ENCODE peak calls at places on chromosomes 2 and 18, in six cellular contexts. W is A549, U is HepG2, E is OCI-LY7, B is IMR-90, L is PC-9. N is an unnamed sample.

GRCh38 chr2:231597014-231597611 is 4.4 kb downstream of the TEX44 start:
- DNase-seq in W (no peak), U (no peak), E (no peak), B (no peak), L (no peak), N (no peak)

GRCh38 chr2:9231291-9232165 is 24.9 kb downstream of the ASAP2 start:
- DNase-seq in W (no peak), U (no peak), E (no peak), B (no peak), L (peak; percentile 66), N (no peak)

GRCh38 chr2:233448220-233448559 is 93.9 kb downstream of the DGKD start:
- DNase-seq in W (peak; percentile 68), U (peak; percentile 27), E (peak; percentile 48), B (no peak), L (peak; percentile 55), N (no peak)

GRCh38 chr2:74327205-74327604 is 16.0 kb downstream of the SLC4A5 start:
- DNase-seq in W (no peak), U (no peak), E (no peak), B (no peak), L (no peak), N (no peak)

GRCh38 chr2:63189026-63189425 is 138.4 kb downstream of the OTX1 start:
- DNase-seq in W (peak; percentile 74), U (peak; percentile 71), E (peak; percentile 47), B (peak; percentile 44), L (peak; percentile 47), N (peak; percentile 36)

GRCh38 chr2:232668805-232669444 is 28.2 kb upstream of the GIGYF2 start:
- DNase-seq in W (peak; percentile 32), U (peak; percentile 38), E (no peak), B (no peak), L (no peak), N (no peak)

GRCh38 chr2:232134939-232135338 is 173.4 kb downstream of the DIS3L2 start:
- DNase-seq in W (no peak), U (no peak), E (no peak), B (no peak), L (no peak), N (no peak)

GRCh38 chr2:241001413-241002274 is 3.2 kb downstream of the SNED1 start:
- DNase-seq in W (no peak), U (no peak), E (no peak), B (no peak), L (no peak), N (no peak)

GRCh38 chr2:216792222-216793001 is 67.5 kb downstream of the TNP1 start:
- DNase-seq in W (no peak), U (no peak), E (no peak), B (peak; percentile 48), L (peak; percentile 87), N (peak; percentile 36)

GRCh38 chr2:48221846-48222516 is 308.0 kb upstream of the STON1 start:
- DNase-seq in W (peak; percentile 68), U (peak; percentile 99), E (no peak), B (no peak), L (peak; percentile 88), N (peak; percentile 52)

GRCh38 chr2:62320657-62321357 is 124.9 kb downstream of the B3GNT2 start:
- DNase-seq in W (no peak), U (no peak), E (no peak), B (no peak), L (no peak), N (no peak)

GRCh38 chr2:85234879-85235278 is 92.9 kb downstream of the TGOLN2 start:
- DNase-seq in W (no peak), U (no peak), E (no peak), B (no peak), L (no peak), N (no peak)

GRCh38 chr2:159882069-159882468 is 84.1 kb upstream of the CD302 start:
- DNase-seq in W (no peak), U (no peak), E (no peak), B (no peak), L (no peak), N (no peak)

GRCh38 chr2:170943041-170943440 is 14.0 kb downstream of the GORASP2 start:
- DNase-seq in W (no peak), U (no peak), E (no peak), B (no peak), L (no peak), N (no peak)

GRCh38 chr2:27932396-27932795 is 41.9 kb downstream of the BABAM2 start:
- DNase-seq in W (peak; percentile 66), U (peak; percentile 59), E (no peak), B (peak; percentile 64), L (peak; percentile 94), N (peak; percentile 94)

GRCh38 chr2:112174383-112174782 is 36.2 kb downstream of the FBLN7 start:
- DNase-seq in W (no peak), U (no peak), E (no peak), B (no peak), L (no peak), N (no peak)

GRCh38 chr2:46258937-46259781 is 38.0 kb upstream of the EPAS1 start:
- DNase-seq in W (no peak), U (no peak), E (no peak), B (no peak), L (no peak), N (no peak)

GRCh38 chr2:11833601-11834000 is 87.2 kb downstream of the LPIN1 start:
- DNase-seq in W (no peak), U (no peak), E (peak; percentile 48), B (peak; percentile 64), L (no peak), N (no peak)

GRCh38 chr2:119182046-119182445 is 23.5 kb upstream of the C1QL2 start:
- DNase-seq in W (no peak), U (no peak), E (no peak), B (no peak), L (no peak), N (no peak)

GRCh38 chr2:160379399-160379798 is 114.2 kb downstream of the RBMS1 start:
- DNase-seq in W (peak; percentile 81), U (no peak), E (no peak), B (peak; percentile 96), L (peak; percentile 87), N (no peak)

GRCh38 chr2:5914831-5915611 is 222.8 kb downstream of the SOX11 start:
- DNase-seq in W (no peak), U (no peak), E (no peak), B (peak; percentile 87), L (no peak), N (no peak)

GRCh38 chr2:174595415-174595814 is 2.2 kb downstream of the WIPF1 start:
- DNase-seq in W (no peak), U (no peak), E (peak; percentile 55), B (no peak), L (no peak), N (no peak)

GRCh38 chr18:58054041-58054733 is 10.2 kb downstream of the NEDD4L start:
- DNase-seq in W (peak; percentile 26), U (peak; percentile 76), E (no peak), B (peak; percentile 60), L (peak; percentile 72), N (peak; percentile 8)

GRCh38 chr18:12946549-12947354 is 1.1 kb upstream of the SEH1L start:
- DNase-seq in W (peak; percentile 58), U (peak; percentile 93), E (peak; percentile 35), B (peak; percentile 89), L (peak; percentile 84), N (peak; percentile 46)

GRCh38 chr2:155547571-155547970 is 785.0 kb downstream of the NR4A2 start:
- DNase-seq in W (no peak), U (no peak), E (no peak), B (no peak), L (no peak), N (no peak)

GRCh38 chr2:43426305-43427031 is 169.4 kb downstream of the THADA start:
- DNase-seq in W (peak; percentile 95), U (peak; percentile 94), E (peak; percentile 89), B (peak; percentile 98), L (peak; percentile 100), N (peak; percentile 84)

DNA sequence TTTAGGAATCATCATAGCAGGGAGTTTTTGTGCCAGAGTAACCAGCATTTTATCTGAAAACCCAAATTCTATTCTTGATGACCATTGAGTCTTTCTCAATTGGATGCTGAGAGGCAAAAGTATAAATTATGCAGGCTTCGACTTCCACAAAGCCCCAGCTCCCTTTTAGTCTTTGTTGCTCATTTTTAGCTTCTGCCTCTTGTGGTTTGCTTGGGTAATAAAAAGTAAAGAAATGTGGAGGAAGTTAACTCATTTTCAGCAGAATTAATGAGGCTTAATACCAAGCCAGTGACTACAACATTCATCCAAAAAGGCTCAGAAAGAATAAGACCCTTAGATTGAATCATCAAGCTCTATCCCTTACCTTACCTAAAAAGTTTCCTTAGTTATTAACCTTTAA is 18.6 kb downstream of the ERMN start:
- DNase-seq in W (no peak), U (no peak), E (peak; percentile 6), B (peak; percentile 9), L (no peak), N (no peak)
- TF ChIP-seq CTCF in W (no peak), U (no peak), E (peak; percentile 55), B (peak; percentile 10), L (peak; percentile 12), N (no peak)

DNA sequence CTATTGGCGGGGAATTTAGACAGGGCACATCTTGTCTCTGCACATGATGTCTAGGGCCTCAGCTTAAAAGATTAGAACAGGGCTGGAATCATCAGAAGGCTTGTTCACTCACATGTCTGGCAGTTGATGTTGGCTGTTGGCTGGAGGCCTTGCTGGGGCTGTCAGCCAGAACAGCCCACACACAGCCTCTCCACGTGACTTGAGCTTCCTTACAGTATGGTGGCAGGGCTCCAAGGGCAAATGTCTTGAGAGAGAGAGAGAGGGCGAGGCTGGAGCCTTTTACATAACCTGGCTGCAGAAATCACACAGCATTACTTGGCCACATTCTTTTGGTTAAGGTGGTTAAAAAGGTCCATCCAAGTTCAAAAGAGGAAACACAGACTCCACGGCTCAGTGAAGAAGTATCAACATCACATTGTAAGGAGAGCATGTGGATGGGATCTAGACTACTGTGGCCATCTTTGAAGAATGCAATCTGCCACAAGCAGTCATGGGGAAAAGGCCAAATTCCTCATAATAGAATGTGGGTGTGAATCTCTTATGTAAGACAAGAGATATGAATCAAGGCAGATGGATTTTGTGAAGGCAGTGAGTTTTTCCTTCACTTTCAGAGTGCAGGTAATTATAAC is 30.4 kb downstream of the SRSF7 start:
- DNase-seq in W (peak; percentile 70), U (no peak), E (no peak), B (peak; percentile 98), L (peak; percentile 98), N (peak; percentile 53)
- H3K27ac ChIP-seq in W (peak overlapping the region; percentile 38), U (no peak overlapping the region), E (no peak overlapping the region), B (peak overlapping the region; percentile 2), L (peak overlapping the region; percentile 69), N (peak overlapping the region; percentile 80)

DNA sequence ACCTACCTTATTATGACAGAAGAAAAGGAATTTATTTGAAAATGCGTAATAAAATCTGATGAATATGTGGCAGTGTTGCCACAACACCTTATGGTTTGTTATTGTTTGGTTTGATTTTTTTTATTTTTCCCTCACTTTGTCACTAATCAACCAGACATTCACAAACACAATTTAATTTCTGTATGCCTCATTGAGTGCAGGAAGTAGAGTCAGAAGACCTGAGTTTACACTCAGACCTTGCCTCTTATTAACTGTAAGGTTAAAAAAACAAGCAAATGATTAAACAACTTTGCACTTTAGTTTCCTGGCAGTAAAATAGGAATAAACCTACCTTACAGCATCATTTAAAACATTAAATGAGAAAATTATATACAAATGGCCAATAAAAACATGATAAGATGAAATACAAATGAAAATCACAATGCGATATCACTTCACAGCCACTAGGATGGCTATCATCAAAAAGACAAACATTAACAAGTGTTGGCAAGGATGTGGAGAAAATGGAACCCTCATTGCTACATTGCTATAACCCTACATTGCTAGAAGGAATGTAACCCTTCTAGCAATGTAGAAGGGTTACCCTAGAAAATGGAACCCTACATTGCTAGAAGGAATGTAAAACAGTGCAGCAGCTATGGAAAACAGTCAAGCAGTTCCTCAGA is 3.3 kb downstream of the SESTD1 start:
- DNase-seq in W (no peak), U (no peak), E (no peak), B (no peak), L (no peak), N (no peak)
- TF ChIP-seq CTCF in W (no peak), U (no peak), E (peak; percentile 23), B (no peak), L (peak; percentile 29), N (no peak)

GRCh38 chr2:120758181-120759048 is 22.7 kb downstream of the GLI2 start:
- DNase-seq in W (no peak), U (no peak), E (no peak), B (peak; percentile 92), L (no peak), N (no peak)
- H3K27ac ChIP-seq in W (peak overlapping the region; percentile 53), U (no peak overlapping the region), E (no peak overlapping the region), B (peak overlapping the region; percentile 88), L (no peak overlapping the region), N (no peak overlapping the region)